ENCODE peak calls at places on chromosomes 3 and 15, in seven cellular contexts. Z is A549, G is HepG2, X is HCT116, F is HL-60, M is SK-N-SH, W is GM12878. A is an unnamed sample.

GRCh38 chr15:67033521-67033920 is 31.9 kb upstream of the SMAD3 start:
- DNase-seq in F (no peak), W (no peak), Z (no peak), X (no peak), M (peak), G (no peak), A (no peak)

GRCh38 chr15:50116477-50116876 is 2.6 kb downstream of the ATP8B4 start:
- DNase-seq in W (no peak), X (peak), M (no peak), F (peak), G (peak), Z (peak), A (peak)

GRCh38 chr3:32493437-32494414 is 8.9 kb downstream of the CMTM6 start:
- DNase-seq in M (no peak), W (no peak), G (no peak), F (no peak), Z (no peak), X (no peak), A (no peak)

GRCh38 chr3:177037241-177037640 is 160.0 kb downstream of the TBL1XR1 start:
- DNase-seq in M (no peak), X (no peak), F (no peak), G (no peak), W (no peak), Z (no peak), A (no peak)

GRCh38 chr15:29676961-29677402 is 145.3 kb downstream of the TJP1 start:
- DNase-seq in W (no peak), Z (no peak), F (no peak), X (no peak), G (no peak), M (peak), A (no peak)

GRCh38 chr3:143716731-143717130 is 131.5 kb downstream of the SLC9A9 start:
- DNase-seq in Z (no peak), M (no peak), G (no peak), F (no peak), W (no peak), X (no peak), A (no peak)

GRCh38 chr15:90560229-90560771 is 30.6 kb downstream of the CRTC3 start:
- DNase-seq in M (peak), W (no peak), Z (no peak), G (no peak), X (no peak), F (no peak), A (peak)

GRCh38 chr3:22377421-22377820 is 626.4 kb upstream of the ZNF385D start:
- DNase-seq in M (no peak), X (no peak), G (no peak), Z (no peak), W (no peak), F (no peak), A (no peak)

GRCh38 chr3:12891985-12892839 is 50.8 kb upstream of the RPL32 start:
- DNase-seq in X (peak), W (no peak), Z (peak), M (peak), G (peak), F (peak), A (peak)

GRCh38 chr3:192207661-192208060 is 519.7 kb downstream of the FGF12 start:
- DNase-seq in X (no peak), F (no peak), Z (no peak), G (no peak), W (no peak), M (no peak), A (no peak)

GRCh38 chr3:54196330-54196975 is 74.1 kb downstream of the CACNA2D3 start:
- DNase-seq in W (no peak), F (no peak), X (no peak), Z (no peak), M (no peak), G (no peak), A (no peak)

GRCh38 chr3:158700559-158700958 is 28.1 kb upstream of the LXN start:
- DNase-seq in M (no peak), F (no peak), G (no peak), X (no peak), Z (no peak), W (no peak), A (no peak)

GRCh38 chr3:123028233-123028828 is 768 bp upstream of the SEMA5B start:
- DNase-seq in W (no peak), F (peak), M (peak), X (peak), G (peak), Z (peak), A (peak)

GRCh38 chr15:94683912-94684311 is 452.6 kb downstream of the MCTP2 start:
- DNase-seq in W (no peak), M (no peak), F (no peak), Z (no peak), X (no peak), G (no peak), A (no peak)

GRCh38 chr3:18424862-18425640 is at the start of gene SATB1:
- DNase-seq in W (no peak), G (no peak), M (peak), X (no peak), Z (no peak), F (peak), A (peak)

GRCh38 chr3:143552851-143553250 is 295.4 kb downstream of the SLC9A9 start:
- DNase-seq in Z (no peak), W (no peak), X (no peak), M (no peak), F (no peak), G (no peak), A (no peak)

GRCh38 chr3:48514431-48515227 is 10.7 kb upstream of the SHISA5 start:
- DNase-seq in M (no peak), W (no peak), Z (no peak), F (no peak), X (no peak), G (no peak), A (no peak)

GRCh38 chr3:73419993-73420392 is 204.7 kb downstream of the PDZRN3 start:
- DNase-seq in G (no peak), M (no peak), F (no peak), W (no peak), Z (no peak), X (no peak), A (no peak)

GRCh38 chr3:176193032-176193698 is 1004.1 kb downstream of the TBL1XR1 start:
- DNase-seq in W (no peak), Z (no peak), F (no peak), X (no peak), G (no peak), M (no peak), A (no peak)

GRCh38 chr3:195425849-195426248 is 17.0 kb downstream of the ACAP2 start:
- DNase-seq in M (peak), G (no peak), X (no peak), F (no peak), W (no peak), Z (no peak), A (no peak)
- TF ChIP-seq REST in M (no peak), G (no peak), X (no peak), F (no peak), W (no peak), Z (no peak), A (no peak)

GRCh38 chr3:110314512-110315114 is 757.0 kb upstream of the NECTIN3 start:
- DNase-seq in X (peak), W (peak), M (peak), G (peak), Z (peak), F (peak), A (peak)

GRCh38 chr3:110318108-110318507 is 753.5 kb upstream of the NECTIN3 start:
- DNase-seq in G (no peak), X (no peak), W (no peak), M (no peak), F (no peak), Z (no peak), A (no peak)
- TF ChIP-seq REST in G (no peak), X (no peak), W (no peak), M (no peak), F (no peak), Z (no peak), A (no peak)

DNA sequence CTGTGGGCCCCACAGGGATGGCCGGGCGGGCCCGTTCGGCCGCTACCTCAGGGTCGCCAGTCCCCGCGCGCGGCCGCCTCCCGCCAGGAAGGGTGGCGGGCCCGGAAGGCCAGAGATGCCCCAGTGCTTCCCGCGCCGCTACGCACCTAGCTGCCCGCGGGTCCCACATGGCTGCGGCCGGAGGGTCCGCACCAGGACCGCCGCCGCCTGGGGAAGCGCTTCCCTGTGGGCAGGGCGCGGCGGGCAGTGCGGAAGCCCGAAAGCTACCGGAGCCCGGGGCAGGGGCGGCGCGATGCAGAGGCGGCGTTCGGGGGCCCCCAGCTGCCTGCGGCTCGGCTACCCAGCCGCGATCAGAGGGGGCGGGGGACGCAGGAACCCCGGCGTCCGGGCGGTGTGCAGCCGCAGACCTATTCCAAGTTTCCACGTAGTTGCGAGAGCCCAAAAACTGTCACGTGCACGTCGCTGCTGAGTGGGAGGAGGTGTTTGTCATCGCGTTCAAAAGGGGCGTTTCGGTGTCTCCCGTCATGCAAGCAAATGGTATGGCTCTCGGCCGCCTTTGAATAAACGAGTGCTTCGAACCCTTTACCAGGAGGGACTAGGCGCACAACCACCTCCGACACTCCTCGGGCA is at the start of gene TRANK1:
- DNase-seq in G (no peak), F (peak), X (no peak), M (no peak), Z (peak), W (no peak), A (no peak)
- TF ChIP-seq REST in G (no peak), F (no peak), X (no peak), M (no peak), Z (no peak), W (no peak), A (no peak)

DNA sequence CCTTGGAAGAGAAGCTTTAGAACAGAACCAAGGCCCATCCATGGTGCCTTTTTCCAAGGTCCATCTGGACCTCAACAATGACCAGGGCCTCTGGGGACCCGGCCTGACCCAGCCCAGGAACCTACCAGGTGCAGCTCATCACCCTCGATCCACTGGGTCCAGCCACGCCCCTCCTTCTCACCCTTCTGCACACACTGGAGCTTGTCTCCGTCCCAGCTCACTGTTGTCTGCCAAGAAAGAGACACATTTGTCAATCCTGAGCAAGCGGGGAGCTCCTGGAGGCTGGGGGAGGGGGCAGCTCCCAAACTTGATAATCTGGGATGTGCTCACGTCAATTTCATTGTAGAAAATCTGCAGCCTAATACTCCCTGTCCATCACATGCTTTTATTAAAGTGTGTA is 21.2 kb downstream of the RBP1 start:
- DNase-seq in X (no peak), Z (no peak), F (no peak), W (no peak), G (no peak), M (no peak), A (no peak)
- TF ChIP-seq REST in X (no peak), Z (no peak), F (no peak), W (no peak), G (no peak), M (no peak), A (no peak)

A was measured in K562.